ENCODE peak calls at places on chromosomes 1 and 21, in ten cellular contexts. One of them, this sample, is unnamed.

GRCh38 chr1:3910049-3910731 is 10.1 kb upstream of the C1orf174 start:
- DNase-seq in ovary: no peak
- DNase-seq in adrenal gland: no peak
- DNase-seq in suprapubic skin: peak; percentile 73
- DNase-seq in GM12892: no peak
- DNase-seq in IMR-90: no peak
- DNase-seq in spleen: peak; percentile 73
- DNase-seq in body of pancreas: no peak
- DNase-seq in sigmoid colon: no peak
- DNase-seq in thyroid gland: no peak
- DNase-seq in this sample: no peak

GRCh38 chr1:93681549-93682412 is at the start of gene BCAR3:
- DNase-seq in adrenal gland: peak; percentile 77
- DNase-seq in ovary: peak; percentile 76
- DNase-seq in spleen: peak; percentile 91
- DNase-seq in body of pancreas: peak; percentile 64
- DNase-seq in GM12892: peak; percentile 61
- DNase-seq in sigmoid colon: peak; percentile 85
- DNase-seq in IMR-90: peak; percentile 73
- DNase-seq in suprapubic skin: no peak
- DNase-seq in thyroid gland: peak; percentile 73
- DNase-seq in this sample: peak; percentile 79

GRCh38 chr1:85975770-85976386 is 180.7 kb downstream of the COL24A1 start:
- DNase-seq in sigmoid colon: no peak
- DNase-seq in thyroid gland: no peak
- DNase-seq in adrenal gland: no peak
- DNase-seq in GM12892: no peak
- DNase-seq in suprapubic skin: no peak
- DNase-seq in ovary: no peak
- DNase-seq in body of pancreas: no peak
- DNase-seq in spleen: no peak
- DNase-seq in IMR-90: no peak
- DNase-seq in this sample: no peak

GRCh38 chr1:6393400-6394187 is at the start of gene ACOT7:
- DNase-seq in adrenal gland: peak; percentile 90
- DNase-seq in sigmoid colon: peak; percentile 92
- DNase-seq in suprapubic skin: peak; percentile 88
- DNase-seq in ovary: peak; percentile 88
- DNase-seq in IMR-90: peak; percentile 78
- DNase-seq in spleen: peak; percentile 95
- DNase-seq in GM12892: peak; percentile 88
- DNase-seq in body of pancreas: peak; percentile 91
- DNase-seq in thyroid gland: peak; percentile 86
- DNase-seq in this sample: peak; percentile 91

GRCh38 chr21:17466166-17466565 is 46.7 kb upstream of the CXADR start:
- DNase-seq in body of pancreas: peak; percentile 28
- DNase-seq in sigmoid colon: no peak
- DNase-seq in thyroid gland: no peak
- DNase-seq in suprapubic skin: no peak
- DNase-seq in GM12892: no peak
- DNase-seq in spleen: no peak
- DNase-seq in ovary: no peak
- DNase-seq in adrenal gland: no peak
- DNase-seq in IMR-90: peak; percentile 83
- DNase-seq in this sample: no peak

GRCh38 chr1:219505886-219506285 is 107.0 kb downstream of the ZC3H11B start:
- DNase-seq in GM12892: no peak
- DNase-seq in sigmoid colon: no peak
- DNase-seq in body of pancreas: no peak
- DNase-seq in ovary: no peak
- DNase-seq in adrenal gland: no peak
- DNase-seq in thyroid gland: no peak
- DNase-seq in spleen: no peak
- DNase-seq in suprapubic skin: no peak
- DNase-seq in IMR-90: no peak
- DNase-seq in this sample: no peak

GRCh38 chr1:228335406-228336307 is 71.0 kb downstream of the TRIM11 start:
- DNase-seq in GM12892: no peak
- DNase-seq in IMR-90: no peak
- DNase-seq in sigmoid colon: peak; percentile 48
- DNase-seq in ovary: peak; percentile 5
- DNase-seq in adrenal gland: peak; percentile 3
- DNase-seq in thyroid gland: no peak
- DNase-seq in body of pancreas: no peak
- DNase-seq in spleen: no peak
- DNase-seq in suprapubic skin: no peak
- DNase-seq in this sample: peak; percentile 12

GRCh38 chr21:44710756-44711326 is 531 bp downstream of the TSPEAR start:
- DNase-seq in adrenal gland: no peak
- DNase-seq in suprapubic skin: no peak
- DNase-seq in thyroid gland: peak; percentile 75
- DNase-seq in ovary: peak; percentile 2
- DNase-seq in spleen: no peak
- DNase-seq in GM12892: no peak
- DNase-seq in sigmoid colon: peak; percentile 40
- DNase-seq in IMR-90: no peak
- DNase-seq in body of pancreas: no peak
- DNase-seq in this sample: no peak

GRCh38 chr1:153963850-153964331 is 554 bp upstream of the SLC39A1 start:
- DNase-seq in adrenal gland: peak; percentile 34
- DNase-seq in suprapubic skin: peak; percentile 82
- DNase-seq in GM12892: no peak
- DNase-seq in spleen: peak; percentile 82
- DNase-seq in IMR-90: no peak
- DNase-seq in body of pancreas: peak; percentile 54
- DNase-seq in sigmoid colon: peak; percentile 82
- DNase-seq in thyroid gland: peak; percentile 57
- DNase-seq in ovary: peak; percentile 61
- DNase-seq in this sample: no peak

DNA sequence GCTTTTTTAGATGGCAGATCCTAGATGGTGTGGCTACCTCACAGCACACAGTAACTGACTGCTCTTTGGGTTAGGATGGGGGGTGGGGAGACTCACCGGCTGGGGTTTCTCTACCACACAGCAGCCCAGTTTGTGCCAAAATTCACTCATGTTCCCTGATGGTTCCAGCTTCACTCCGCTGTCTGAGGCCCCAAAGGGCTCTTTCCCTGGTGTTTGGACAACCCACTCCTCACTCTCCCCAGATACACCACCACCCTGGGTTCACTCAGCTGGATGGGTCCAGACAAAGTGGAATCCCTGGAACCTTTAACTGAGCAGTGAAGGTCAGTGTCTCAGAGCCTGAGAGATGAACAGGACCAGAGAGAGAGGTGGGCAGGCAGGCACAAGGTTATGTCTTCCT is 3.8 kb downstream of the CDC42SE1 start:
- DNase-seq in sigmoid colon: no peak
- DNase-seq in suprapubic skin: no peak
- DNase-seq in thyroid gland: no peak
- DNase-seq in adrenal gland: no peak
- DNase-seq in ovary: no peak
- DNase-seq in IMR-90: no peak
- DNase-seq in spleen: no peak
- DNase-seq in GM12892: no peak
- DNase-seq in body of pancreas: no peak
- DNase-seq in this sample: no peak
- TF ChIP-seq POLR2A in sigmoid colon: no peak
- TF ChIP-seq POLR2A in suprapubic skin: no peak
- TF ChIP-seq POLR2A in thyroid gland: no peak
- TF ChIP-seq POLR2A in adrenal gland: no peak
- TF ChIP-seq POLR2A in ovary: no peak
- TF ChIP-seq POLR2A in IMR-90: no peak
- TF ChIP-seq POLR2A in spleen: no peak
- TF ChIP-seq POLR2A in GM12892: no peak
- TF ChIP-seq POLR2A in body of pancreas: no peak
- TF ChIP-seq POLR2A in this sample: no peak

DNA sequence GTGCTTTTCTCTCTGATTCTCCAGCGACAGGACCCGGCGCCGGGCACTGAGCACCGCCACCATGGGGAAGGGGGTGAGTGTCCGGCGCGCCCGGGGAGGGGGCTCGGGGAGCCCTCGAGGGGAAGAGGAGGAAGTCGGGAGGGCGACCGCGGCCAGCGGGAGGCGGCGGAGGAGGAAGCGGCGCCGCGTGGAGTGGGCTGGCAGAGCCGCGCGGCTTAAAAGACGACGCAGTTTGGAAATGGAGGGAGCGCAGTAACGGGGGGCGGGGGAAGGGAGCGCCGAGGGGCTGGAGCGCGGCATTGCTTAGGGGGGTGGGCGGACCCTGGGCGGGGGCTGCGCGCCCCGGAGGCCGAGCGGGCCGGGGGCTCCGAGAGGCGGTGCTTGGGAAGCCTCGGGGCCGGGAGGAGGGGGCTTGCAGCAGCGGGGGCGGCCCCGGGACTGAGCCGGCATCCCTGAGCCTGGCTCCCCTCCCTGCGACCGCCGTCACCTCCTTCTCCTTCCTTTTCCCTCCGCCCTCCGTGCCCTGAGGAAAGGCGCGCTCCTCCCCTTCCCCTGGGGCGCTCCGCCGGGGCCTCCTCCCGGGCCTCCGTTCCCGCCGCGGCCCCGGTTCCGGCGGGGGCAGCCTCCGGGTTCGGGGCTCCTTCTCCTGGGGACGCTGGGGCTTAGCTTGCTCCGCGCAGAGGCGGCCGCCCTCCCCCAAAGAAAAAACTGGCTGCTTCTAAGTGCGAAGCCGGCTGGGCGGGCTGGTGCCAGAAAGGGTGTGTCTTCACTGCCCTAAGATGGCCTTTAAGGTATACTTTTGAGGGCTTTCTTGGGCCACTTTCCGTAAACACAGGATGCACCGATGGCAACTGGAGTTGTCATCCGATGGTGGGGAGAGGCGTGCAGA is 651 bp downstream of the ATP1A1 start:
- DNase-seq in thyroid gland: peak; percentile 67
- DNase-seq in sigmoid colon: peak; percentile 88
- DNase-seq in suprapubic skin: peak; percentile 87
- DNase-seq in ovary: peak; percentile 70
- DNase-seq in IMR-90: peak; percentile 24
- DNase-seq in GM12892: peak; percentile 23
- DNase-seq in spleen: peak; percentile 94
- DNase-seq in adrenal gland: peak; percentile 74
- DNase-seq in body of pancreas: peak; percentile 73
- DNase-seq in this sample: peak; percentile 71
- TF ChIP-seq POLR2A in thyroid gland: no peak
- TF ChIP-seq POLR2A in sigmoid colon: peak; percentile 56
- TF ChIP-seq POLR2A in suprapubic skin: peak; percentile 41
- TF ChIP-seq POLR2A in ovary: peak; percentile 6
- TF ChIP-seq POLR2A in IMR-90: no peak
- TF ChIP-seq POLR2A in GM12892: no peak
- TF ChIP-seq POLR2A in spleen: no peak
- TF ChIP-seq POLR2A in adrenal gland: peak; percentile 33
- TF ChIP-seq POLR2A in body of pancreas: peak; percentile 40
- TF ChIP-seq POLR2A in this sample: peak; percentile 26

DNA sequence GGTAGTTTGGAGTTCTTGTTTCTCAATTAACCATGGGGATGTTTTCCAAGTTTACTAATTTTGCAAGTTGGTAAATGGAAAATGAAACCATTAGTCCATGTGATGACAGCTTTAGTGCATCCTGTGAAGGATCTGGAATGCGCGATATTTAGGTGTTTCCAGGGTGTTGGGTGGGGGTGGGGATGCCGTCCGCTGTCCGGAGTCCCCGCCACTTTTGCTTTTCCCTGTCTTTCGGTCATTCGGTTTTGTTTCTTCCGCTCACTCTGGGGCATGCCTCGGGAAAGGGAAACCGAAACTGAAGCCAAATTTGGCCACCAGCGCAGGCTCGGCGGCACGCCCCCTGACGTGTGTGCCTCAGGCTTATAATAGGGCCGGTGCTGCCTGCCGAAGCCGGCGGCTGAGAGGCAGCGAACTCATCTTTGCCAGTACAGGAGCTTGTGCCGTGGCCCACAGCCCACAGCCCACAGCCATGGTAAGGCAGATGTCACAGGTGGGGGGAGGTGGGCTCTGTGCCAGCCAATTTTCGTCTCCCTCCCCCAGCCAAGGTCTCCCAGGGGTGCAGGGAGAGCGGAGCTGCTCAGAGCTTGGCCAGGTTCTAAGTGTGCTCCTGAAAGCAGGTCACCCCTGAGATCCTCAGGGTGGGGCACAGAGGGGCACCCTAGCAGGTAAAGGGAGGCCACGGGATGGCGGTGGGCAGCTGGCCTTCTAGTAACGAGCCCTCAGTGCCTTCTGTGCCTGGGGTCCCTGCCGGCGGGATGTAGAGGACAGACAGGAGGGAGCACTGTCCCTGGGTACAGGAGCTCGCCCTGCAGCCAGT is at the start of gene ISG15:
- DNase-seq in ovary: peak; percentile 88
- DNase-seq in IMR-90: peak; percentile 83
- DNase-seq in sigmoid colon: peak; percentile 96
- DNase-seq in adrenal gland: peak; percentile 92
- DNase-seq in body of pancreas: peak; percentile 92
- DNase-seq in spleen: peak; percentile 98
- DNase-seq in GM12892: peak; percentile 72
- DNase-seq in suprapubic skin: peak; percentile 94
- DNase-seq in thyroid gland: peak; percentile 91
- DNase-seq in this sample: peak; percentile 95
- TF ChIP-seq POLR2A in ovary: no peak
- TF ChIP-seq POLR2A in IMR-90: peak; percentile 85
- TF ChIP-seq POLR2A in sigmoid colon: peak; percentile 51
- TF ChIP-seq POLR2A in adrenal gland: no peak
- TF ChIP-seq POLR2A in body of pancreas: peak; percentile 64
- TF ChIP-seq POLR2A in spleen: peak; percentile 55
- TF ChIP-seq POLR2A in GM12892: peak; percentile 81
- TF ChIP-seq POLR2A in suprapubic skin: peak; percentile 46
- TF ChIP-seq POLR2A in thyroid gland: no peak
- TF ChIP-seq POLR2A in this sample: peak; percentile 90

GRCh38 chr1:209704584-209704983 is at the start of gene HSD11B1:
- DNase-seq in ovary: peak; percentile 83
- DNase-seq in GM12892: no peak
- DNase-seq in IMR-90: peak; percentile 83
- DNase-seq in spleen: no peak
- DNase-seq in sigmoid colon: peak; percentile 93
- DNase-seq in body of pancreas: peak; percentile 59
- DNase-seq in thyroid gland: peak; percentile 17
- DNase-seq in adrenal gland: peak; percentile 41
- DNase-seq in suprapubic skin: peak; percentile 89
- DNase-seq in this sample: peak; percentile 88
- TF ChIP-seq POLR2A in ovary: peak; percentile 58
- TF ChIP-seq POLR2A in GM12892: no peak
- TF ChIP-seq POLR2A in IMR-90: no peak
- TF ChIP-seq POLR2A in spleen: no peak
- TF ChIP-seq POLR2A in sigmoid colon: no peak
- TF ChIP-seq POLR2A in body of pancreas: no peak
- TF ChIP-seq POLR2A in thyroid gland: no peak
- TF ChIP-seq POLR2A in adrenal gland: no peak
- TF ChIP-seq POLR2A in suprapubic skin: no peak
- TF ChIP-seq POLR2A in this sample: peak; percentile 96